ENCODE peak calls at places on chromosome 1, in four cellular contexts. P is astrocyte, N is SJSA1, B is heart left ventricle. L is an unnamed sample. For H3K4me1, the result is how much of the 10 kb centered on the place peaks cover.

GRCh38 chr1:101365881-101366280 is 129.1 kb downstream of the S1PR1 start:
- DNase-seq in N (no peak), B (no peak), P (no peak), L (no peak)

GRCh38 chr1:207852576-207853371 is 58.2 kb downstream of the CD34 start:
- DNase-seq in N (no peak), B (no peak), P (no peak), L (no peak)

GRCh38 chr1:245245021-245245667 is 90.4 kb downstream of the KIF26B start:
- DNase-seq in P (no peak), B (no peak), N (no peak), L (peak)

GRCh38 chr1:46405724-46406123 is 11.6 kb downstream of the FAAH start:
- DNase-seq in P (no peak), N (no peak), B (no peak), L (no peak)

GRCh38 chr1:161439280-161440232 is 65.7 kb upstream of the FCGR2A start:
- DNase-seq in N (no peak), B (no peak), P (no peak), L (peak)

GRCh38 chr1:53060580-53060979 is 1.4 kb upstream of the PODN start:
- DNase-seq in N (no peak), B (no peak), P (peak), L (no peak)

GRCh38 chr1:10637833-10638558 is 158.4 kb downstream of the CASZ1 start:
- DNase-seq in N (no peak), P (no peak), B (no peak), L (no peak)

GRCh38 chr1:86194491-86195034 is 38.0 kb upstream of the COL24A1 start:
- DNase-seq in P (peak), N (no peak), B (no peak), L (no peak)

GRCh38 chr1:116491985-116492811 is 78.6 kb downstream of the CD58 start:
- DNase-seq in P (peak), N (no peak), B (no peak), L (no peak)

GRCh38 chr1:42379794-42380616 is 587 bp upstream of the RIMKLA start:
- DNase-seq in B (no peak), N (no peak), P (peak), L (peak)

GRCh38 chr1:248592655-248593054 is 4.8 kb downstream of the OR2T10 start:
- DNase-seq in N (no peak), P (no peak), B (no peak), L (no peak)

GRCh38 chr1:147168626-147169058 is 3.6 kb downstream of the PRKAB2 start:
- DNase-seq in P (peak), B (no peak), N (peak), L (peak)

GRCh38 chr1:101284021-101284420 is 47.2 kb downstream of the S1PR1 start:
- DNase-seq in N (no peak), B (no peak), P (no peak), L (no peak)

GRCh38 chr1:201226859-201227488 is 36.4 kb downstream of the IGFN1 start:
- DNase-seq in N (no peak), P (no peak), B (no peak), L (no peak)

GRCh38 chr1:108657701-108658100 is 3.2 kb downstream of the HENMT1 start:
- DNase-seq in N (no peak), P (no peak), B (no peak), L (no peak)

GRCh38 chr1:36567601-36568341 is 85.1 kb upstream of the CSF3R start:
- DNase-seq in N (no peak), B (no peak), P (no peak), L (no peak)

GRCh38 chr1:150387200-150387599 is 23.3 kb downstream of the RPRD2 start:
- DNase-seq in B (no peak), N (no peak), P (no peak), L (peak)

GRCh38 chr1:246043556-246043955 is 463.5 kb downstream of the SMYD3 start:
- DNase-seq in N (no peak), B (no peak), P (peak), L (no peak)

GRCh38 chr1:180286417-180286816 is 56.4 kb downstream of the LHX4 start:
- DNase-seq in P (no peak), B (no peak), N (no peak), L (no peak)

GRCh38 chr1:14782741-14783591 is 184.5 kb downstream of the KAZN start:
- DNase-seq in P (no peak), N (no peak), B (no peak), L (no peak)

GRCh38 chr1:185215911-185216310 is 58.9 kb downstream of the SWT1 start:
- DNase-seq in N (no peak), B (no peak), P (no peak), L (no peak)

GRCh38 chr1:6491076-6491449 is 404 bp downstream of the PLEKHG5 start:
- DNase-seq in N (peak), P (no peak), B (no peak), L (no peak)

GRCh38 chr1:208544794-208545193 is 300.6 kb upstream of the PLXNA2 start:
- DNase-seq in B (no peak), N (no peak), P (no peak), L (no peak)

GRCh38 chr1:165696625-165697100 is 1.7 kb downstream of the ALDH9A1 start:
- DNase-seq in P (peak), N (peak), B (peak), L (peak)

GRCh38 chr1:247105966-247106365 is 1.8 kb upstream of the ZNF669 start:
- DNase-seq in B (no peak), N (no peak), P (no peak), L (no peak)

GRCh38 chr1:216458807-216459206 is 35.6 kb upstream of the USH2A start:
- DNase-seq in P (peak), N (no peak), B (no peak), L (no peak)

GRCh38 chr1:188689542-188689941 is 1788.1 kb downstream of the BRINP3 start:
- DNase-seq in B (no peak), N (no peak), P (peak), L (no peak)

GRCh38 chr1:225318706-225319575 is 108.9 kb downstream of the LBR start:
- DNase-seq in B (peak), P (peak), N (peak), L (peak)

GRCh38 chr1:41583658-41584570 is 99.4 kb upstream of the EDN2 start:
- DNase-seq in P (no peak), B (no peak), N (no peak), L (no peak)

GRCh38 chr1:108811611-108812010 is 45.3 kb downstream of the AKNAD1 start:
- DNase-seq in P (no peak), N (no peak), B (no peak), L (no peak)

GRCh38 chr1:113660053-113660452 is 99.2 kb downstream of the PHTF1 start:
- DNase-seq in B (peak), P (no peak), N (peak), L (no peak)

GRCh38 chr1:224675589-224675988 is 59.5 kb downstream of the CNIH3 start:
- DNase-seq in B (no peak), P (no peak), N (no peak), L (no peak)

DNA sequence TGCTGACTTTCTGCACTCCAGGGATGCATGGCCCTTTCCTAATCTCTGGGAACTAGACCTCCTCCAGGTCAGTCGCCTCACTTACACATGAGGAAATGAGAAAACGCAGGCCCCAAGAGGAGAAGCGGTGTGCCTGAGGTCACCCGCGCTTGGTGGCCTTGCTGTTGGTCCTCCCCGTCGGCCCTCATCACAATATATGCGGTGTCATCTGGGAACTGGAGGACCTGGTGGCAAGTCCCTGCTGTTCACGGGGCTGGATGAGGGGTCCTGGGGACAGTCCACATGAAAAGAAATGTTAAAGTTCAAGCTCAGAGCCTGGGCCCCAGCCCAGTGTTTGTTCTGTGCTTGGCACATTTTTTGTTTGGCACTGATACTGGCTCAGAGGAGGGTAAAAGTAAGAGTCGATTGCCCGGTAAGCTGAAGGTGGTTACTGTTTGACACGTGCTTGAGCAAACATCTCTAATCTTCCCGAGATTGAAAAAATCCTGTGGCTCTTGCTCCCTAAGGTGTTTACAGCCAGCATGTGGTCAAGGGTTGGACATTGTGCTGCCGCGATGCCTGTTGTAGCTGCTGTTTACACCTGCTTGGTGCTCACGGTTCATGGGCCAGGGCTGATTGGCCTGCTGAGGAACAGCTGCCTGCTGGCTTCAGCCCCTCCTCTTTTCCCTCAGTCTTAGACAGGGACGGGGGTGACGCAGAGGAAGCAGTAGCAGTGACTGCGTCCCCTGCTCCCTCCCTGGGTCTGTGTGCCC is 5.2 kb downstream of the COQ8A start:
- DNase-seq in B (no peak), P (no peak), N (no peak), L (peak)
- H3K4me1 ChIP-seq in B (half or more), P (under half), N (under half), L (under half)

DNA sequence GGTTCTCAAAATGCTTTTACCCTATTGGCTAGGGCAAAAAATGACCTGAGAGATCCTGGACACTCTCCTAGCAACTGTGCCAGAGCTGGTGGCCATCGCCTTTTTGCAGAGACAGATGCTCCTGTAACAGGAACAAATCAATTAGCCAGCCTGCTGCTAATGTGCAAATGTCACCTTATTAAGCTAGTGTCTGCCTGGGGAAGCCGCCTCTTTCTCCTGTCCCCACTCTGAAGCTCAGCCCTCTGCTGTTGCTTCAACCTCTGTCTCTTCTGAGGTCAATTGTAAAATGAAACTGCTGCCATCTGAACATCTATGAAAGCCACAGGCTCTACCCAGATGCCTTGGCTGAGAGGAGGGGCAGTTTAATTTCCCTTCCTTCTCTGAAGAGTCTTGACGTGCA is 85.5 kb upstream of the CACNA1E start:
- DNase-seq in N (no peak), P (no peak), B (no peak), L (no peak)
- H3K4me1 ChIP-seq in N (under half), P (under half), B (under half), L (under half)

GRCh38 chr1:24762133-24762676 is 17.0 kb downstream of the CLIC4 start:
- DNase-seq in B (no peak), P (peak), N (no peak), L (no peak)

GRCh38 chr1:24764848-24765247 is 19.6 kb downstream of the CLIC4 start:
- DNase-seq in P (no peak), N (no peak), B (no peak), L (no peak)

GRCh38 chr1:24763671-24764070 is 18.4 kb downstream of the CLIC4 start:
- DNase-seq in P (no peak), B (no peak), N (no peak), L (no peak)

GRCh38 chr1:24765308-24765988 is 20.2 kb downstream of the CLIC4 start:
- DNase-seq in B (no peak), N (peak), P (peak), L (no peak)

DNA sequence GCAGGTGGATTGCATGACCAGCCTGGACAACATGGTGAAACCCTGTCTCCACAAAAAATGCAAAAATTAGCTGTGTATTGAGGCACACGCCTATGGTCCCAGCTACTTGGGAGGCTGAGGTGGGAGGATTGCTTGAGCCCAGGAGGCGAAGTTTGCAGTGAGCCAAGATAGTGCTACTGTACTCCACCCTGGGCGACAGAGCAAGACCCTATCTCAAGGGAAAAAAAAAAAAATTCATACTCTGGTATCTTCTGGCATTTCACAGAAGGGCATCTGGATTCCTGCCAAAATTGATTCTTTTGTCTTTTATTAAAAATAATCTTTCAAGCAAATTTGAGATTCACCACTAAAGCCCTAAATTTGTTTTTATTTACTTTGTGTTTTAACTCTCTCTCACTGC is 19.2 kb downstream of the CLIC4 start:
- DNase-seq in P (no peak), N (no peak), B (no peak), L (no peak)
- H3K4me1 ChIP-seq in P (under half), N (under half), B (half or more), L (under half)

GRCh38 chr1:179231923-179232322 is 2.4 kb upstream of the ABL2 start:
- DNase-seq in B (no peak), N (no peak), P (peak), L (no peak)
- H3K4me1 ChIP-seq in B (under half), N (under half), P (under half), L (under half)

GRCh38 chr1:32274646-32275340 is 17.1 kb upstream of the HDAC1 start:
- DNase-seq in B (no peak), N (no peak), P (no peak), L (no peak)
- H3K4me1 ChIP-seq in B (under half), N (under half), P (under half), L (under half)

GRCh38 chr1:67557731-67558448 is 127.1 kb upstream of the GADD45A start:
- DNase-seq in N (no peak), P (no peak), B (no peak), L (no peak)

GRCh38 chr1:67559222-67559700 is 125.7 kb upstream of the GADD45A start:
- DNase-seq in N (peak), B (peak), P (peak), L (no peak)

GRCh38 chr1:67558449-67559193 is 126.4 kb upstream of the GADD45A start:
- DNase-seq in P (no peak), N (no peak), B (no peak), L (no peak)

GRCh38 chr1:67555487-67556296 is 125.5 kb upstream of the SERBP1 start:
- DNase-seq in N (no peak), P (no peak), B (no peak), L (no peak)

GRCh38 chr1:67556297-67556900 is 126.2 kb upstream of the SERBP1 start:
- DNase-seq in N (no peak), P (no peak), B (no peak), L (no peak)
- H3K4me1 ChIP-seq in N (under half), P (under half), B (under half), L (under half)

DNA sequence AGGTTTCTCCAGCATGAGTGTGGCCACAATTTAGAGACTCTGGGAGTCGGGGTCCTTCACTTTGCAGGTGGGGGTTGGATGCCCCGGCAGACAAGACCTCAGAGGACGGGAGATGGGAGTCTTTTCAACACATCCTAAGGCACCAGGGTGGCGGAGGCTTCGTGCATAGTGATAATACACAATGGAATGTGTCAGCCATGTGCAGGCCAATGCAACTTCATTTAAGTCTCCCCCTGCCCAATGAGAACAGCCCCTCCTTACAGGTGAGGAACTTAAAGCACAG is 75.9 kb upstream of the IFFO2 start:
- DNase-seq in P (no peak), B (no peak), N (no peak), L (no peak)
- H3K4me1 ChIP-seq in P (under half), B (under half), N (under half), L (under half)

DNA sequence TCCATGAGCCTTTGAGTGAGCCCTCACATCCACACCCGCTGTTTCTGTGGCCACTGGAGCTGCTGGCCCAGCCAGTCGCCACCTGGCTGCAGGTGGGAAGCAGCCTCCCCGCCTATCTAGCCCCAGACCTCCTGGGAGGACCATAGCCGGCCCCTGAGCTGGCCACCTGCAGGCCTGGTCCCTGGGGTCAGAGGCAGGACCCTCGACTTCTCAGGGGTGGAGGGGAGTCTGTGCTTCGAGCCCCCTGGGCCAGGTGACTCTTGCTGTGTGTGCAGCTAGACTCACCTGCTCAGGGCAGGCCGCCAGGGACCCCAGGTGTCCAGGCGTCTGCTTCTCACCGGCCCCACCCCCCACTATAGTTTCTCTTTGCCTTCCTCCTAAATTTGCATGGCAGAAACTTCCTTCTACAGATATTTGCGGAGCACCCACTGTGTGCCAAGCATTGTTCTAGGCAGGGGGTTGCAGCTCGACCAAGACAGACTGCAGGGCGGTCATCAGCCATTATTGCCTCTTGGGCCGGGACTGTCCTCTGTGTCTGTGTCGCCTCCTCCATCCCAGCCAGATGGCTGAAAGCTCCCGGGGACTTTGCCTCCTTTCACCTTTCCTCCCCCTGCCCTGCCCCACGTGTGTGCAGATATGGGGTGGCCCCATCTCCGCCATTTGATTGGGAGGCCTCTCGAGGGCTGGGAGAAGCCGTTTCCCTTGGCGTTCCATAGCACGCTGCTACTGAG is 27.3 kb downstream of the SPSB1 start:
- DNase-seq in B (no peak), N (no peak), P (no peak), L (peak)
- H3K4me1 ChIP-seq in B (half or more), N (half or more), P (half or more), L (under half)